ENCODE peak calls at places on chromosomes 2 and 18, in seven cellular contexts. H is H9, D is mesendoderm, J is neuronal stem cell, Y is mesenchymal stem cell, S is trophoblast cell, F is H1. X is an unnamed sample.

GRCh38 chr2:20212871-20213503 is 11.9 kb downstream of the SDC1 start:
- DNase-seq in J (no peak), H (no peak), S (peak; percentile 87), D (no peak), F (no peak), Y (no peak), X (no peak)

GRCh38 chr18:1090758-1091157 is 186.1 kb downstream of the ADCYAP1 start:
- DNase-seq in F (no peak), D (peak; percentile 4), S (no peak), Y (no peak), J (no peak), H (no peak), X (no peak)

GRCh38 chr2:51003345-51004192 is 28.4 kb downstream of the NRXN1 start:
- DNase-seq in Y (peak; percentile 8), H (no peak), D (peak; percentile 24), F (no peak), J (no peak), S (no peak), X (peak; percentile 47)

GRCh38 chr2:95317123-95317500 is 20.0 kb downstream of the KCNIP3 start:
- DNase-seq in F (no peak), D (peak; percentile 31), J (no peak), Y (no peak), S (no peak), H (no peak), X (no peak)

GRCh38 chr2:225027061-225027762 is 15.1 kb downstream of the DOCK10 start:
- DNase-seq in D (no peak), F (no peak), S (no peak), J (no peak), H (no peak), Y (no peak), X (no peak)

GRCh38 chr2:240983996-240984498 is 14.4 kb upstream of the SNED1 start:
- DNase-seq in F (no peak), J (no peak), Y (no peak), S (no peak), D (no peak), H (no peak), X (no peak)

GRCh38 chr18:43486462-43486861 is 209.2 kb upstream of the SYT4 start:
- DNase-seq in J (peak; percentile 51), H (no peak), Y (no peak), S (no peak), F (no peak), D (peak; percentile 79), X (no peak)

GRCh38 chr2:1721706-1722483 is 22.4 kb downstream of the PXDN start:
- DNase-seq in F (no peak), Y (peak; percentile 93), H (no peak), S (peak; percentile 18), D (no peak), J (no peak), X (peak; percentile 91)

GRCh38 chr2:176093889-176094232 is 1.3 kb downstream of the HOXD13 start:
- DNase-seq in Y (no peak), D (no peak), J (no peak), F (no peak), S (no peak), H (no peak), X (no peak)

GRCh38 chr2:10447300-10448207 is 573 bp downstream of the ODC1 start:
- DNase-seq in S (no peak), D (peak; percentile 50), H (peak; percentile 65), Y (peak; percentile 49), F (no peak), J (no peak), X (peak; percentile 47)

GRCh38 chr2:144162652-144163051 is 357.3 kb downstream of the ZEB2 start:
- DNase-seq in Y (no peak), D (peak; percentile 73), F (no peak), J (no peak), H (peak; percentile 53), S (peak; percentile 28), X (no peak)

GRCh38 chr2:182058056-182058455 is 72.4 kb downstream of the PPP1R1C start:
- DNase-seq in Y (no peak), S (no peak), H (no peak), J (no peak), F (no peak), D (no peak), X (no peak)
- H3K4ac ChIP-seq in Y (no peak overlapping the region), S (no peak overlapping the region), H (no peak overlapping the region), J (no peak overlapping the region), F (no peak overlapping the region), D (no peak overlapping the region), X (no peak overlapping the region)

GRCh38 chr2:23618265-23618664 is 233.3 kb downstream of the KLHL29 start:
- DNase-seq in H (no peak), Y (no peak), S (no peak), F (no peak), D (no peak), J (no peak), X (no peak)
- H3K9ac ChIP-seq in H (no peak overlapping the region), Y (peak overlapping the region; percentile 89), S (no peak overlapping the region), F (no peak overlapping the region), D (no peak overlapping the region), J (no peak overlapping the region), X (no peak overlapping the region)

GRCh38 chr2:100130595-100131391 is 11.6 kb downstream of the AFF3 start:
- DNase-seq in J (no peak), S (no peak), H (no peak), D (no peak), Y (no peak), F (no peak), X (no peak)
- H3K4ac ChIP-seq in J (no peak overlapping the region), S (no peak overlapping the region), H (no peak overlapping the region), D (no peak overlapping the region), Y (no peak overlapping the region), F (no peak overlapping the region), X (no peak overlapping the region)

DNA sequence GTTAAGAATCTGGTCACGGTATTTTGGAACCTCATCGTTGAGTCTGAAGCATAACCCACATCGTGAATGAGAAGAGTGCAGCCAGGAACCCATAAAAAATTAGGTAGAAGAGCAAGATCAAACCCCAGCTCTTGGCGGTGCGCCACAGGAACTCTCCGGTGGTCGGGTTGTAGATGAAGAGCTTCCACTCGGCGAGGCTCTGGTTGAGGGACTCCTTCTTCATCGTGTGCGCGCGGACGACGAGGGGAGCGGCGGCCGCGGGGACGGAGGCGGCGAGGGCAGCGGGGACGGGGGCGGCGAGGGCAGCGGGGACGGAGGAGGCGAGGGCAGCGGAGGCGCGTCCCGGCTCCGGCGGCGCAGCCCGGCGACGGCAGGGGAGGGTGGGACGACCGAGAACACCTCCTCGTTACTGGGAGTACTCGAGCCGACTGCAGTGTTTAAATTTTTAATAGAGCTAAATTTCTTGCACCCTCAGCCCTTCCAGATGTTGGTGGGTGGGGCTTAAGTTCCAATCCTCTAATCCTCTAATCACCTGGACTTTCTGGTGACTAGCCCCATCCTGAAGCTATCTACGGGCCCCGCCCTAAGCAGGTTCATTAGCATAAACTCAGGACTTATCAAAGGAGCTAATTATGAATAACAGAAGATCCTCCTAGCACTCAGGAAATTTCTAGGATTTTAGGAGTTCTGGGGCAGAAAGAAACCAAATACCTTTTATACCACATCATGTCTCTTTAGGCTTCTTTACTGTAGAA is 20.4 kb upstream of the PAPOLG start:
- DNase-seq in Y (no peak), H (peak; percentile 69), S (peak; percentile 24), D (peak; percentile 44), J (peak; percentile 8), F (no peak), X (no peak)
- H3K9ac ChIP-seq in Y (peak overlapping the region; percentile 36), H (no peak overlapping the region), S (no peak overlapping the region), D (peak overlapping the region; percentile 54), J (peak overlapping the region; percentile 36), F (no peak overlapping the region), X (no peak overlapping the region)

GRCh38 chr2:109287413-109287812 is 158.4 kb downstream of the SH3RF3 start:
- DNase-seq in J (no peak), F (no peak), S (no peak), H (no peak), D (no peak), Y (no peak), X (no peak)

GRCh38 chr2:109289011-109289410 is 160.0 kb downstream of the SH3RF3 start:
- DNase-seq in S (no peak), D (no peak), J (no peak), F (no peak), Y (no peak), H (no peak), X (no peak)

GRCh38 chr2:109287838-109288237 is 158.8 kb downstream of the SH3RF3 start:
- DNase-seq in F (no peak), J (no peak), S (no peak), D (no peak), H (no peak), Y (no peak), X (no peak)

GRCh38 chr2:109290887-109291675 is 162.1 kb downstream of the SH3RF3 start:
- DNase-seq in S (no peak), Y (peak; percentile 64), H (no peak), F (no peak), J (no peak), D (no peak), X (peak; percentile 83)

GRCh38 chr2:109289823-109290222 is 160.8 kb downstream of the SH3RF3 start:
- DNase-seq in F (no peak), S (no peak), J (no peak), Y (no peak), H (no peak), D (no peak), X (no peak)
- H3K4ac ChIP-seq in F (no peak overlapping the region), S (no peak overlapping the region), J (no peak overlapping the region), Y (no peak overlapping the region), H (no peak overlapping the region), D (no peak overlapping the region), X (no peak overlapping the region)

GRCh38 chr18:58221060-58221725 is 177.2 kb downstream of the NEDD4L start:
- DNase-seq in H (peak; percentile 79), S (peak; percentile 94), D (peak; percentile 98), J (no peak), F (peak; percentile 39), Y (peak; percentile 66), X (peak; percentile 53)
- H3K9ac ChIP-seq in H (no peak overlapping the region), S (no peak overlapping the region), D (no peak overlapping the region), J (no peak overlapping the region), F (no peak overlapping the region), Y (peak overlapping the region; percentile 80), X (no peak overlapping the region)

GRCh38 chr2:230170532-230170931 is 49.3 kb downstream of the SP110 start:
- DNase-seq in S (peak; percentile 51), H (no peak), F (no peak), D (no peak), J (no peak), Y (no peak), X (no peak)
- H3K4ac ChIP-seq in S (no peak overlapping the region), H (no peak overlapping the region), F (no peak overlapping the region), D (no peak overlapping the region), J (no peak overlapping the region), Y (no peak overlapping the region), X (no peak overlapping the region)

GRCh38 chr2:127853667-127854066 is 4.3 kb downstream of the POLR2D start:
- DNase-seq in H (no peak), S (no peak), J (no peak), Y (peak; percentile 26), D (no peak), F (no peak), X (peak; percentile 49)
- H3K9ac ChIP-seq in H (no peak overlapping the region), S (no peak overlapping the region), J (no peak overlapping the region), Y (no peak overlapping the region), D (no peak overlapping the region), F (no peak overlapping the region), X (no peak overlapping the region)

DNA sequence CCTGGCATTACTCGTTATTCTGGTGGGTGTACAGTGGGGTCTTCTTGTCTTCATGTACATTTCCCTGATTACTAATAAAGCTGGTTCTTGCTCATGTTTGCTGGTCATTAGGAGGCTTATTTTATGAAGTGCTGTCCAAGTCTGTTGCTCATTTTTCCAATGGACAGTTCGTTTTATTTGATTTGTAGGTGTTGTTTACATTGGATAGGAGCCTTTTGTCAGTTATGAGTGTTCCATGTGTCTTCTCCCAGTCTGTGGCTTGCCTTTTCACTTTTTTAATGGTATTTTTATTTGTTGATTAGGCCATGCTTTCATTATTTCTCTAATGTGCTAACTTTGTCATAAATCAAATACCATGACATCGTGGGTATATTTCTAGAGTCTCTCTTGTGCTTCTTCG is 51.9 kb downstream of the CEP192 start:
- DNase-seq in S (no peak), J (no peak), Y (no peak), D (no peak), H (no peak), F (no peak), X (no peak)
- H3K4ac ChIP-seq in S (no peak overlapping the region), J (no peak overlapping the region), Y (no peak overlapping the region), D (no peak overlapping the region), H (no peak overlapping the region), F (no peak overlapping the region), X (no peak overlapping the region)

X was measured in IMR-90.